ENCODE peak calls at places on chromosomes 13 and 19, in ten cellular contexts. M is adrenal gland, G is GM12891, I is A549, D is upper lobe of left lung, B is transverse colon, Z is stomach, W is testis, T is lower leg skin, H is tibial nerve. N is an unnamed sample.

GRCh38 chr19:17391371-17392151 is 2.4 kb downstream of the CCDC194 start:
- DNase-seq in M (peak; percentile 39), G (no peak), I (peak; percentile 36), D (peak; percentile 39), B (peak; percentile 52), Z (no peak), W (no peak), T (no peak), H (no peak), N (no peak)

GRCh38 chr19:54646331-54646841 is 16.1 kb downstream of the LILRB1 start:
- DNase-seq in M (no peak), G (no peak), I (no peak), D (no peak), B (no peak), Z (peak; percentile 8), W (peak; percentile 10), T (peak; percentile 48), H (no peak), N (no peak)

GRCh38 chr19:1720237-1720636 is 33.1 kb upstream of the ONECUT3 start:
- DNase-seq in M (no peak), G (no peak), I (no peak), D (peak; percentile 72), B (no peak), Z (no peak), W (no peak), T (no peak), H (no peak), N (no peak)

GRCh38 chr13:88031980-88032562 is 360.9 kb downstream of the SLITRK5 start:
- DNase-seq in M (no peak), G (no peak), I (no peak), D (no peak), B (no peak), Z (no peak), W (no peak), T (no peak), H (no peak), N (no peak)

GRCh38 chr13:113427562-113428468 is 25.5 kb downstream of the ADPRHL1 start:
- DNase-seq in M (no peak), G (no peak), I (no peak), D (peak; percentile 60), B (no peak), Z (no peak), W (no peak), T (no peak), H (no peak), N (no peak)

GRCh38 chr19:10290439-10290875 is 705 bp downstream of the ICAM5 start:
- DNase-seq in M (no peak), G (no peak), I (no peak), D (peak; percentile 65), B (peak; percentile 15), Z (no peak), W (no peak), T (no peak), H (no peak), N (no peak)

GRCh38 chr19:46887240-46887782 is 26.5 kb downstream of the ARHGAP35 start:
- DNase-seq in M (no peak), G (no peak), I (no peak), D (no peak), B (no peak), Z (no peak), W (no peak), T (no peak), H (no peak), N (no peak)

GRCh38 chr13:114149774-114150740 is 17.6 kb upstream of the RASA3 start:
- DNase-seq in M (no peak), G (no peak), I (no peak), D (no peak), B (no peak), Z (no peak), W (no peak), T (peak; percentile 57), H (no peak), N (no peak)

GRCh38 chr19:45103200-45103624 is 10.2 kb downstream of the PPP1R37 start:
- DNase-seq in M (no peak), G (no peak), I (no peak), D (no peak), B (no peak), Z (no peak), W (peak; percentile 53), T (no peak), H (no peak), N (no peak)

DNA sequence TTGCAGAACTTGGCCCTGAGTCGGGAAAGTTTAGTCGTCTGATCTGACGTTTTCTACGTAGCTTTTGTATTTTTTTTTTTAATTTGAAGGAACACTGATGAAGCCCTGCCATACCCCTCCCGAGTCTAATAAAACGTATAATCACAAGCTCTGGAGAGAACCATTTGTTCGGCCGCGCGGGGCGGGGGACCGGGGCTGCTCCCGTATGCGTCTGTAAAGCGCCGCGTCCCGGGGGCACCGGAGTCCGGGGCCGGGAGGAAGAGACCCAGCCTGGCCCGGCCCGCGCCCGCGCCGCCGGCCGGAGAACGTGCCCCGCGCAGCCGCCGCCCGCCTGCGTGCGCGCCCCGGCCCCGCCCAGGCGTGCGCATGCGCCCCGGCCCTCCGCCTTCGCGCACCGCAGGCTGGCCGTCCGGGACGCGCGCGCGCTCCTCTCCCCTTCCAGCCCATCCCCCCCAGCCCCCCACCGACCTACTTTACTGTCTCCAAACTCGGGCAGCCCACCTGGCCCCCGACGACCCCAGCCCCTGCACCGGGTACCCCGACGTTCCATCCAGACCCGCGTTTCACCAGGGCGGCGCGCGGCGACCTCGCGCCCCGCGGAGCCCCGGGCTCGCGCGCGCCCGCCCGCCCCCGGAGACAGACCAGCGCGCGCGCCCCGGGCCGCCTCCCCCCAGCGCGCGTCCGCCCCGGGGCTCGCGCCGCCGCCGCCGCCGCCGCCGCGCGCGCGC is 780 bp upstream of the USF2 start:
- DNase-seq in M (peak; percentile 72), G (peak; percentile 97), I (peak; percentile 99), D (peak; percentile 97), B (peak; percentile 81), Z (peak; percentile 78), W (peak; percentile 69), T (peak; percentile 93), H (peak; percentile 54), N (peak; percentile 95)
- TF ChIP-seq POLR2A in M (peak; percentile 69), G (no peak), I (peak; percentile 70), D (peak; percentile 38), B (peak; percentile 48), Z (no peak), W (no peak), T (no peak), H (peak; percentile 91), N (peak; percentile 70)

DNA sequence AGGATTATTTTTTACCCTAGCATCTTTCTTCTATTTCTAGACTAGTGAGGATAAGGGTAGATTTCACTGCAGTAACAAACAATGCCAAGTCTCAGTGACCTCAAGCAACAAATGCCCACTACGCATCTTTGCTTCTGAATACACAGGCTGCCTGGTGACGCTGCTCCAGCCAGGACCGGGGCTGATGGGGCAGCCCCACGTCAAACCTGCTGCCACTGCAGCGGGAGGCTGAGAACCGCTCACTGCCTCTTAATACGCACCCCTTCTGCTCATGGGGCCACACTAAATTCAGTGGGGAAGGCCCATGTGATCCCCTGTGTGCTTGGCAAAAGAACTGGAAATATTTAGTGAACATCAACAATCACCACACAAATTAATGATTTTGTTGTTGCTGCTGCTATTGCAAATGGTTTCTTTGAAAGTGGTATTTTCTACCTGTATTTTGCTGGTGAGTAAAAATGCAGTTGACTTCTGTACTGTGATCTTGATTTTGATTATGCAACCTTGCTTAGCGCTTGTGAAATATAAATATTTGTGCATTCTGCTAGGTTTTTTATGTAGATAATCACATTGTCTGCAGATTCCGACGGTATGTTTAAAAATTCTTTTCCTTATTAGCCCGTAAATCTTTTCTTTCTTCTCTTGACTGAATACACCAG is 139.5 kb upstream of the SPACA7 start:
- DNase-seq in M (no peak), G (no peak), I (no peak), D (no peak), B (no peak), Z (no peak), W (no peak), T (peak; percentile 53), H (no peak), N (no peak)
- TF ChIP-seq POLR2A in M (no peak), G (no peak), I (no peak), D (no peak), B (no peak), Z (no peak), W (no peak), T (no peak), H (no peak), N (no peak)

GRCh38 chr19:585551-586110 is 4.0 kb upstream of the HCN2 start:
- DNase-seq in M (peak; percentile 73), G (no peak), I (no peak), D (peak; percentile 37), B (no peak), Z (no peak), W (no peak), T (no peak), H (no peak), N (no peak)

GRCh38 chr19:583968-584239 is 5.8 kb upstream of the HCN2 start:
- DNase-seq in M (no peak), G (no peak), I (no peak), D (no peak), B (no peak), Z (no peak), W (no peak), T (no peak), H (no peak), N (no peak)

GRCh38 chr19:582497-583197 is 7.0 kb upstream of the HCN2 start:
- DNase-seq in M (peak; percentile 97), G (no peak), I (no peak), D (peak; percentile 76), B (no peak), Z (no peak), W (no peak), T (no peak), H (no peak), N (no peak)

GRCh38 chr19:583198-583967 is 6.3 kb upstream of the HCN2 start:
- DNase-seq in M (no peak), G (no peak), I (no peak), D (peak; percentile 61), B (no peak), Z (no peak), W (no peak), T (no peak), H (no peak), N (no peak)

DNA sequence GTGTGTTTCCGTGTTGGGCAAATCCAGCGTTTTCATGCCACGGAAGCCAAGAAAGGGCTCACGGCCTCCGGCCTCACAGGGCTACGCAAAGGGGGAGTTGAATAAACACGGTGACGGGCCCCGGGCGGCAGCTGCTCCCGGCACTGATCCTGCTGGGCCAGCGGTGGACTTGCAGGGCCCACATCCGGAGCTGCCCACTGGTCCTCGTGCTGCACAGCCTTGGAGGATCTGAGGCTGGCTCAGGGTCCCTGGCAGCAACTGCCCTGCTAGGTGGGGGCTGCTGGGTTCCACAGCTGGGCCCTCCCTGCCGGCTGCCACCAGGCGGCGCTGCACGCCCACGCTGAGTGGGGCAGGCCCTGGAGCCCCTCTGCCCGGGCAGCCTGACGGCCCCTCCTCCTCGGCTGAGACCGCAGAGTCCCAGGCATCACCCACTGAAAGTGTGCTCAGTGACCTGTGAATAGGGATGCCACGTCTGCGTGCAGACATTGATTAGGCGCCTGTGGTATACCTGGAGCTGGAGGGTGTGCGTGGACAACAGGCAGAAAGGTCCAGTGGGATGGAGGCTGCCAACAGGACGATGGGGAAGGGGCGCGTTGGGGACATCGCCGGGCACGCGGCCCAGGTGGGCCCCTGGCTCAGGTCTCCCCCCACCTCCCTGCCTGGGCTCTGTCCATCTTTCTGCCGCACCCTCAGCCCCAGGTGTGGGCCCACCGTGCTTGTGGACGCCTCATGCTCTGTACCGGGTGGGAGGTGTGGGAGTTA is 5.3 kb upstream of the HCN2 start:
- DNase-seq in M (peak; percentile 86), G (peak; percentile 91), I (no peak), D (peak; percentile 93), B (peak; percentile 45), Z (peak; percentile 56), W (no peak), T (no peak), H (no peak), N (no peak)
- TF ChIP-seq POLR2A in M (no peak), G (peak; percentile 43), I (no peak), D (no peak), B (peak; percentile 50), Z (no peak), W (no peak), T (no peak), H (no peak), N (no peak)

GRCh38 chr13:75877092-75877491 is 241.0 kb downstream of the LMO7 start:
- DNase-seq in M (no peak), G (no peak), I (no peak), D (no peak), B (no peak), Z (no peak), W (no peak), T (no peak), H (no peak), N (no peak)
- TF ChIP-seq POLR2A in M (no peak), G (no peak), I (no peak), D (no peak), B (no peak), Z (no peak), W (no peak), T (no peak), H (no peak), N (no peak)

N was measured in H54.